ENCODE peak calls at places on chromosomes 12 and 14, in four cellular contexts. Q is effector memory CD8-positive, alpha-beta T cell; S is stimulated activated memory B cell treated with anti-CD40 and anti-IgM and Interleukin-4, amounts not matched to agents 10 μg/mL and 1 μg/mL and 100 μg/mL, for 72 hours; N is heart left ventricle. A is an unnamed sample.

GRCh38 chr12:47709277-47710048 is 3.6 kb upstream of the RPAP3 start:
- ATAC-seq in Q (no peak), S (peak), N (no peak), A (no peak)

GRCh38 chr12:28575593-28576205 is 385.4 kb downstream of the CCDC91 start:
- ATAC-seq in Q (no peak), S (no peak), N (peak), A (no peak)

GRCh38 chr12:22477166-22477893 is 67.0 kb downstream of the C2CD5 start:
- ATAC-seq in Q (no peak), S (no peak), N (no peak), A (no peak)

GRCh38 chr12:46915861-46916260 is 90.1 kb upstream of the SLC38A4 start:
- ATAC-seq in Q (no peak), S (no peak), N (no peak), A (no peak)

GRCh38 chr12:110345176-110345651 is 58.3 kb downstream of the ANAPC7 start:
- ATAC-seq in Q (no peak), S (no peak), N (peak), A (peak)

GRCh38 chr14:95557832-95558231 is 23.0 kb downstream of the GLRX5 start:
- ATAC-seq in Q (no peak), S (no peak), N (no peak), A (no peak)

GRCh38 chr12:122087431-122088180 is 9.1 kb downstream of the MLXIP start:
- ATAC-seq in Q (no peak), S (no peak), N (no peak), A (no peak)

GRCh38 chr14:54754623-54755386 is 147.8 kb downstream of the GCH1 start:
- ATAC-seq in Q (no peak), S (no peak), N (no peak), A (no peak)

GRCh38 chr14:66272221-66272620 is 213.9 kb upstream of the CCDC196 start:
- ATAC-seq in Q (no peak), S (no peak), N (no peak), A (no peak)

GRCh38 chr14:69726761-69727511 is 40.0 kb upstream of the SRSF5 start:
- ATAC-seq in Q (peak), S (peak), N (peak), A (peak)

GRCh38 chr14:21978184-21978998 is 304.8 kb upstream of the OR4E1 start:
- ATAC-seq in Q (peak), S (no peak), N (no peak), A (no peak)

GRCh38 chr12:34347367-34347766 is 325.1 kb downstream of the ALG10 start:
- ATAC-seq in Q (no peak), S (no peak), N (no peak), A (no peak)

GRCh38 chr14:51500776-51501175 is 150.9 kb upstream of the FRMD6 start:
- ATAC-seq in Q (no peak), S (no peak), N (no peak), A (no peak)

GRCh38 chr12:131636266-131636665 is 74.6 kb upstream of the SFSWAP start:
- ATAC-seq in Q (no peak), S (no peak), N (no peak), A (no peak)

GRCh38 chr12:27289414-27289813 is 43.2 kb upstream of the BMAL2 start:
- ATAC-seq in Q (no peak), S (no peak), N (no peak), A (no peak)

GRCh38 chr14:51908086-51908485 is 47.7 kb downstream of the GNG2 start:
- ATAC-seq in Q (no peak), S (no peak), N (no peak), A (no peak)

GRCh38 chr12:124370851-124371250 is 76.0 kb downstream of the RFLNA start:
- ATAC-seq in Q (no peak), S (no peak), N (no peak), A (no peak)

GRCh38 chr14:20295067-20295466 is 10.7 kb downstream of the TTC5 start:
- ATAC-seq in Q (no peak), S (peak), N (no peak), A (no peak)

GRCh38 chr12:104939089-104939488 is 19.0 kb downstream of the SLC41A2 start:
- ATAC-seq in Q (no peak), S (no peak), N (no peak), A (no peak)

GRCh38 chr12:101536069-101536674 is 58.6 kb upstream of the MYBPC1 start:
- ATAC-seq in Q (no peak), S (no peak), N (no peak), A (no peak)

GRCh38 chr12:24746021-24746671 is 202.8 kb downstream of the BCAT1 start:
- ATAC-seq in Q (no peak), S (no peak), N (no peak), A (no peak)

A was measured in gastroesophageal sphincter.